ENCODE peak calls at places on chromosomes 11 and 22, in five cellular contexts. F is H1, G is HepG2, M is GM12878, Q is K562. S is an unnamed sample.

GRCh38 chr11:67345949-67346819 is 7.2 kb downstream of the POLD4 start:
- DNase-seq in Q (no peak), F (no peak), G (peak; percentile 32), M (peak; percentile 24), S (peak; percentile 54)

GRCh38 chr11:69638941-69639681 is 1.8 kb upstream of the CCND1 start:
- DNase-seq in Q (peak; percentile 77), M (no peak), G (peak; percentile 90), F (peak; percentile 95), S (peak; percentile 95)

GRCh38 chr11:1195690-1196515 is 27.0 kb upstream of the MUC5B start:
- DNase-seq in M (no peak), G (no peak), F (no peak), Q (no peak), S (no peak)

GRCh38 chr11:1476946-1477736 is 9.4 kb downstream of the MOB2 start:
- DNase-seq in F (no peak), Q (no peak), M (no peak), G (no peak), S (no peak)

GRCh38 chr22:46086577-46087335 is 63.6 kb upstream of the PPARA start:
- DNase-seq in M (no peak), G (no peak), Q (peak; percentile 18), F (no peak), S (no peak)

GRCh38 chr22:33070600-33070999 is 12.4 kb upstream of the SYN3 start:
- DNase-seq in G (no peak), Q (no peak), F (no peak), M (no peak), S (no peak)

GRCh38 chr11:27914080-27914479 is 193.9 kb downstream of the KIF18A start:
- DNase-seq in F (no peak), M (no peak), Q (no peak), G (no peak), S (no peak)

GRCh38 chr11:70667767-70668166 is 269.4 kb downstream of the CTTN start:
- DNase-seq in Q (no peak), F (no peak), G (peak; percentile 13), M (no peak), S (no peak)

GRCh38 chr11:105923814-105924213 is 98.2 kb downstream of the MSANTD4 start:
- DNase-seq in F (no peak), Q (no peak), G (no peak), M (no peak), S (no peak)

GRCh38 chr22:24985824-24986214 is 33.3 kb downstream of the KIAA1671 start:
- DNase-seq in Q (no peak), M (no peak), G (peak; percentile 46), F (no peak), S (no peak)

GRCh38 chr11:126282361-126282741 is 542 bp upstream of the TIRAP start:
- DNase-seq in G (peak; percentile 18), Q (peak; percentile 37), F (peak; percentile 64), M (no peak), S (no peak)

GRCh38 chr11:84594602-84595001 is 1032.5 kb downstream of the DLG2 start:
- DNase-seq in M (no peak), F (no peak), Q (no peak), G (no peak), S (no peak)

GRCh38 chr11:70111269-70112016 is 33.3 kb downstream of the ANO1 start:
- DNase-seq in M (no peak), Q (peak; percentile 80), G (peak; percentile 5), F (no peak), S (no peak)

GRCh38 chr11:69157156-69157821 is 1.6 kb downstream of the SMIM38 start:
- DNase-seq in Q (peak; percentile 57), F (no peak), M (no peak), G (peak; percentile 91), S (no peak)

DNA sequence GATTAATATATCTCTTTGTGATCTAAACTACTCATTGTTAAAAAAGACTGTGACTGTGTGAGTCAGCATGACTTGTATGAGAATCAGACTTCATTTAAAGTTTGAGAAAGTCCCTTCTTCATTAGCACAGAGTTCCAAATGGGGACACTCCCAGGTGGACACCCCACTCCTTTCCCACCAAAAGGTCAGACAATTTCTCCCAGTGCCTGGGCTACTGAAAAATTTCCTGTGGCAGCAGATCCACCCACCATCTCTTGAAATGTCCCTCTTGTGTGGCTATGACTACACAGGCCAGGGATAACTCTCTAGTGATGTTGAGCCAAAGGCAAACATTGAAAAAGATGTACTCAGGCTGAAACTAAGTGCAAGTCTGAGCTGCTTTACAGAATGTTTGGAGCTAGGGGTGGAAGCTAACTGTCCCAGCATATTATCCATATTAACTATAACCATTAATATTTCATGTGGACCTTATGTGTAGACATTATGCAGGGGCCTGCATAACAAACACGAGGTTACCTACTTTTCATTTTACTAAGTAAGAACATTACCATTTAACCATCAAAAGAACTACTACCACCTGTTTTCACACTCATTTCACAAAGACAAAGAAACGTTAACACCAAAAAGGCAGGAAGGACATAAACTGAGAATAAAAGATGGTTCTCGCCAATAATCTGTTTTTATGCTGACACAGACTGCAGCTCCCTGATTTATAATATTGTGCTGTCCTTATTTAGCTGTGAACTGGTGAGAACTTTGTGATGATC is 44.8 kb downstream of the MMP20 start:
- DNase-seq in F (no peak), M (no peak), G (no peak), Q (no peak), S (no peak)
- TF ChIP-seq SP1 in F (no peak), M (no peak), G (no peak), Q (no peak), S (no peak)

DNA sequence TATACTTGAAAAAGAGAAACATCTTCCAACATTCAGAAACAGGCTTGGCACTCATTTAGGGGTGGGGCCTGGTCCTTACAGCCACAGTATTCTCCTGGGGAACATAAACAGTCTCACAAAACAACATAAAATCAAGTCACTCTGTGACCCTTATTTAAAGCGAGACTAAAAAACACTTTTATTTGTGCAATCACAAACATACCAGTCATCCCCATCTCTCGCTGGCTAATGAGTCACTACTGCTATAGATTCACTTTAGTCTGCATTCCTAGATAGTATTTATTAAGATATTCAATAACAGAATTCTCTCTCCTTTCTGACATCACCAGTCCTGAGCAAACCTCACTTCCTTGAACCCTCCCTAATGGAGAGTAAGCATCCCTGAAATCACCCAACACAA is 68.0 kb downstream of the ZBTB44 start:
- DNase-seq in F (no peak), M (no peak), G (no peak), Q (no peak), S (no peak)
- TF ChIP-seq ZNF274 in F (no peak), M (no peak), G (no peak), Q (no peak), S (no peak)

GRCh38 chr22:17742528-17742902 is 31.8 kb downstream of the BID start:
- DNase-seq in G (peak; percentile 63), F (peak; percentile 96), Q (peak; percentile 92), M (no peak), S (peak; percentile 59)
- TF ChIP-seq ATF3 in G (no peak), F (no peak), Q (no peak), M (no peak), S (no peak)

DNA sequence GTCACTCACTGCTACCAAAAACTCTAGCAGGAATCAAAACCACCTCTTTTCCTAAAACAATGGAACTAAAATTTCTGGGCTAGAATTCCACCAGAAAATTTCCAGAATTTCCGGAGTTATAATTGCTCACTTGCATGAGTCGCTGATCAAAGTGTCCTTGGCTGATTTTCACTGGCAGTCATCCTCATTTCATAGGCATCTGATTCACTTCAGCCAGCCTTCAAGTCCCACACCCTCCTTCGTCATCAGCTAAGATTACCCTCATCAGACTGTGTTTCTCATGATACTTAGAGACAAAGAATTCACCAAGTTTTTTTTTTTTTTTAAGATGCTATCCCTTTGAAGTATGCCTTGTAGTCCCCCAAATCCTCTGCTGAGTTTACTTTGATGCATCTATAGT is 71.4 kb upstream of the RAB38 start:
- DNase-seq in F (no peak), M (no peak), Q (no peak), G (no peak), S (no peak)
- TF ChIP-seq SP1 in F (no peak), M (no peak), Q (no peak), G (no peak), S (no peak)

GRCh38 chr11:14566331-14567063 is 46.3 kb upstream of the PSMA1 start:
- DNase-seq in G (peak; percentile 80), F (no peak), M (no peak), Q (no peak), S (no peak)
- TF ChIP-seq ZNF274 in G (no peak), F (no peak), M (no peak), Q (no peak), S (no peak)

GRCh38 chr11:65501530-65502273 is 2.9 kb downstream of the MALAT1 start:
- DNase-seq in M (no peak), G (no peak), Q (no peak), F (no peak), S (no peak)
- TF ChIP-seq ATF3 in M (no peak), G (no peak), Q (no peak), F (no peak), S (no peak)

GRCh38 chr11:5304046-5304445 is 2.3 kb upstream of the OR51B4 start:
- DNase-seq in Q (no peak), G (no peak), M (no peak), F (no peak), S (no peak)
- TF ChIP-seq SP1 in Q (no peak), G (no peak), M (no peak), F (no peak), S (no peak)

DNA sequence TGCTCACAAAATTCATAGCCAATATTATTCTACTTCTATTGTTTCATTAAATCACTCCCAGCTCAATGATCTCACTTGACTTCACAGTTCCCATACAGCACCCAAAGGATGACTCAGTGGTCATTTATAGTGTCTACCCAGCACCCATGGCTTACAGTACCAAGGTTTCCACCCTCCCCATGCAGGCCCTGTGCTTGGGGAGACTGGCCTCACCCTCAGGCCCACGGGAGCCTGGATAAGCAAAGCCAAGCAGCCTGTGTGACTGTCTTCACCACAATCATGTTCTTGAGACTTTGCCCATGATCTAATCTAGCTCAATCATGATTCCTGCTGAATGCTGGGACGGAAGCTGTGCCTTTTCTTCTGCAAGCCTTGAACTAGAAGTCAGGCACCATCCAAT is 97.6 kb downstream of the SLC36A4 start:
- DNase-seq in G (no peak), F (no peak), Q (no peak), M (no peak), S (no peak)
- TF ChIP-seq ZNF274 in G (no peak), F (no peak), Q (no peak), M (no peak), S (no peak)